ENCODE peak calls at places on chromosomes 7 and 10, in six cellular contexts. L, B, O, N, G and X are unnamed samples.

GRCh38 chr7:8141070-8141469 is 120.9 kb downstream of the ICA1 start:
- DNase-seq in L (no peak), B (no peak), G (no peak), O (no peak), N (no peak), X (no peak)

GRCh38 chr7:25945608-25946007 is 206.4 kb upstream of the NFE2L3 start:
- DNase-seq in L (no peak), B (no peak), O (no peak), N (no peak), G (no peak), X (no peak)

GRCh38 chr10:3027866-3028265 is 39.5 kb upstream of the PFKP start:
- DNase-seq in B (no peak), L (no peak), G (no peak), N (no peak), O (no peak), X (no peak)

GRCh38 chr10:76880931-76881330 is 756.7 kb downstream of the KCNMA1 start:
- DNase-seq in L (no peak), B (no peak), O (no peak), N (no peak), G (no peak), X (no peak)

GRCh38 chr10:73218466-73219191 is 28.4 kb downstream of the DNAJC9 start:
- DNase-seq in B (no peak), O (peak), G (peak), N (no peak), L (no peak), X (peak)

GRCh38 chr10:133070402-133070801 is 17.3 kb upstream of the ADGRA1 start:
- DNase-seq in N (no peak), B (no peak), L (peak), O (no peak), G (no peak), X (no peak)

GRCh38 chr10:54880943-54881342 is 79.9 kb upstream of the PCDH15 start:
- DNase-seq in N (no peak), L (no peak), O (no peak), B (no peak), G (no peak), X (no peak)

GRCh38 chr7:104267701-104268368 is 60.0 kb upstream of the ORC5 start:
- DNase-seq in L (no peak), N (no peak), G (peak), B (no peak), O (no peak), X (peak)

GRCh38 chr10:72228318-72228751 is 12.3 kb upstream of the ASCC1 start:
- DNase-seq in B (no peak), L (no peak), G (no peak), N (no peak), O (no peak), X (no peak)

GRCh38 chr10:29680091-29680490 is 45.3 kb upstream of the SVIL start:
- DNase-seq in N (no peak), L (no peak), G (no peak), O (no peak), B (no peak), X (no peak)

GRCh38 chr7:135558337-135558767 is 635 bp downstream of the NUP205 start:
- DNase-seq in B (peak), O (peak), G (peak), N (peak), L (no peak), X (peak)

GRCh38 chr7:73703985-73704639 is 15.4 kb downstream of the STX1A start:
- DNase-seq in N (peak), O (peak), B (no peak), G (peak), L (peak), X (peak)

GRCh38 chr7:47329320-47329926 is 252.5 kb downstream of the TNS3 start:
- DNase-seq in O (no peak), N (no peak), B (no peak), G (peak), L (no peak), X (no peak)

GRCh38 chr10:46311501-46311951 is 24.7 kb downstream of the ANTXRL start:
- DNase-seq in B (no peak), G (no peak), L (no peak), O (no peak), N (no peak), X (no peak)